ENCODE peak calls at places on chromosomes 2 and 18, in eight cellular contexts. D, Z, H, G, K, Q, T and E are unnamed samples.

GRCh38 chr2:43685350-43685749 is 9.1 kb upstream of the C1GALT1C1L start:
- DNase-seq in K (no peak), T (no peak), D (no peak), G (no peak), Z (no peak), Q (no peak), H (no peak), E (no peak)

GRCh38 chr18:79832169-79832568 is 34.4 kb downstream of the KCNG2 start:
- DNase-seq in K (no peak), D (no peak), T (no peak), G (no peak), H (no peak), Q (no peak), Z (no peak), E (no peak)

GRCh38 chr2:8004250-8004681 is 677.6 kb upstream of the ID2 start:
- DNase-seq in Q (no peak), T (no peak), D (no peak), Z (no peak), K (no peak), G (no peak), H (peak), E (no peak)

GRCh38 chr2:238640486-238640885 is 207.4 kb upstream of the TWIST2 start:
- DNase-seq in T (no peak), Q (no peak), G (no peak), D (no peak), Z (no peak), K (no peak), H (no peak), E (no peak)

GRCh38 chr2:10062931-10063365 is 17.3 kb downstream of the CYS1 start:
- DNase-seq in Z (no peak), K (no peak), D (no peak), G (no peak), H (no peak), T (no peak), Q (no peak), E (no peak)

GRCh38 chr2:7053650-7054262 is 136.5 kb downstream of the RNF144A start:
- DNase-seq in K (no peak), D (no peak), Z (no peak), Q (no peak), H (no peak), G (peak), T (no peak), E (no peak)

GRCh38 chr2:159129807-159130206 is 156.7 kb downstream of the WDSUB1 start:
- DNase-seq in K (no peak), T (no peak), Q (no peak), D (no peak), Z (no peak), G (no peak), H (no peak), E (no peak)

GRCh38 chr2:162254472-162254871 is 11.2 kb upstream of the FAP start:
- DNase-seq in D (no peak), Z (no peak), Q (no peak), H (no peak), T (no peak), K (no peak), G (no peak), E (no peak)

GRCh38 chr18:41966943-41967342 is 11.9 kb downstream of the PIK3C3 start:
- DNase-seq in Q (no peak), D (no peak), K (no peak), Z (no peak), G (no peak), H (no peak), T (no peak), E (no peak)

GRCh38 chr2:194686569-194686968 is 970.5 kb upstream of the SLC39A10 start:
- DNase-seq in G (no peak), Z (no peak), Q (no peak), K (no peak), D (no peak), H (no peak), T (no peak), E (no peak)

GRCh38 chr18:49768051-49768391 is 45.3 kb downstream of the ACAA2 start:
- DNase-seq in Z (peak), H (no peak), T (no peak), Q (no peak), D (peak), G (no peak), K (no peak), E (peak)

DNA sequence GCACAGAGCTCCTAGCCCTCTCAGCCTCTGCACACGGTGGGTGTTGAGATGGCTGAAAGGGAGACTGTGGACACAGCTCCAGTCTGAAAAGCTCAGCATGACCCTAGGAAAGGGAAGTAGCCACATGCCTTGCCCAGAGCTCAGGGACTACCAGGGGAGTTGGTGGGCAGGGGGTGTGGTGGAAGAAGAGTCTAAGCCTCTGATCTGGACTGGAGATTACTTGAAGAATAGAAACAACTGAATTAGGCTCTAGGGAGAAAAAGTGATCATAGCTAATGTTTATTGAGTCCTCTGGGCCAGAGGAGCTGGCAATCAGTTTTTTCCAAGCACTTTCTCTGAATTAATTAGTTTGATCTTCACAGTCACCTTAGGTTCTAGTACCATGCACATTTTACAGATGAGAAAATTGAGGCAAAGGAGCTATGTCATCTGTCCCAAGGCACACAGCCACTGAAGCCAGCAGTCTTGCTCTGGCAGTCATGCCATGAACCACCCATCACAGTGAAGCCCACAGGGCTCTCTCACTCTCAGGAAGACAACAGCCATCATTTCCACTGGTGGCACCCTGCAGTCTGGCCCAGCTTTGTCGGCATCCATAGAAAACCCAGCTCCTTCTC is 10.3 kb downstream of the SDC1 start:
- DNase-seq in Q (no peak), K (no peak), D (no peak), G (no peak), Z (no peak), H (no peak), T (no peak), E (no peak)
- H3K4me3 ChIP-seq in Q (no peak), K (no peak), D (no peak), G (no peak), Z (no peak), H (no peak), T (no peak), E (no peak)

GRCh38 chr2:26412091-26412673 is 10.5 kb downstream of the DRC1 start:
- DNase-seq in G (no peak), Z (no peak), K (no peak), H (no peak), T (no peak), Q (no peak), D (peak), E (no peak)
- H3K27ac ChIP-seq in G (no peak), Z (no peak), K (no peak), H (no peak), T (peak), Q (peak), D (no peak), E (no peak)

GRCh38 chr2:207930747-207931146 is 94.6 kb downstream of the PLEKHM3 start:
- DNase-seq in Z (peak), Q (no peak), T (peak), G (peak), K (no peak), H (peak), D (no peak), E (no peak)
- H3K4me3 ChIP-seq in Z (no peak), Q (no peak), T (no peak), G (no peak), K (no peak), H (no peak), D (no peak), E (no peak)

DNA sequence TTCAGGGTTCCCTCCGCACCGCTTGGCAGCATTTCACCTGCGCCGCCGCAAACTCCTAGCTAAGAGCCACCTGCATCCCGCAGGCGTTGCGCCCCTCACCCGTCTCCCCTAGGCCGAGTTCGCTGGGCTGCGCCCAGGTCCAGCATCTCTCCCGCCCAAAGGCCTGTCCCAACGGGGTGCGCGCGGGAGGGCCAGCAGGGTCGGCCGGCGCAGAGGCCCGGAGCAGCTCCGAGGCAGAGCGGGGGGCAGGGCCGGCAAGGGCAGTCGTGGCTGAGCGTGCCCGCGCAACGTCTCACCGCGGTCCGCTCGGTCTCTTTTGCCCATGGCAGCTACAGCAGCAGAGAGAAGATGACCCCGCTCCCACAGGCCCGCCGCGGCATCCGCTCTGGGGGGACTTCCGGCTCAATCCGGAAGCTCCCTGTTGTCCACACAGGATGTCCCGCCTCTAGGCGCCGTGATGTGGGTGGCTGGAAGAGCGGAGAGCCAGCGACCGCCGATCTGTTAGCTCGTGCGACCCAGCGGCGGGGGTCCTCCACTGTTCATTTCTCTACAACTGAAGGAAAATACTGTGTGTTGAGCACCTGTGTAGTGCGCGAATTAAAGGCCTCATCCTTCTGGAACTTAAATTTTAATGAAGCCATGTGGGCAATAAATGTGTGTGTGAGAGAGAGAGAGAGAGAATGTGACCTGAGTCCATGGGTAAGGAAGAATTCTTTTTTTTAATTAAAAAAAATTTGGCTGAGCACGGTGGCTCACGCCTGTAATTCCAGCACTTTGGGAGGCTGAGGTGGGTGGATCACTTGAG is at the start of gene ERCC3:
- DNase-seq in H (peak), T (peak), G (peak), Z (peak), D (peak), K (peak), Q (peak), E (peak)
- H3K27ac ChIP-seq in H (peak), T (peak), G (peak), Z (peak), D (peak), K (peak), Q (peak), E (peak)

GRCh38 chr2:71782323-71782722 is 329.0 kb downstream of the DYSF start:
- DNase-seq in D (no peak), H (no peak), K (no peak), Z (no peak), Q (no peak), T (no peak), G (no peak), E (no peak)
- H3K4me3 ChIP-seq in D (no peak), H (no peak), K (no peak), Z (no peak), Q (no peak), T (no peak), G (no peak), E (no peak)